ENCODE peak calls at places on chromosomes 6 and 20, in five cellular contexts. B is astrocyte, C is SK-N-SH, N is NT2/D1, S is neural progenitor cell. E is an unnamed sample.

GRCh38 chr6:26327450-26328264 is 37.3 kb upstream of the BTN3A2 start:
- DNase-seq in B (peak; percentile 61), C (peak; percentile 21), N (no peak), S (peak; percentile 83), E (peak; percentile 84)

GRCh38 chr20:20489623-20490341 is 121.9 kb downstream of the INSM1 start:
- DNase-seq in S (peak; percentile 18), N (no peak), B (no peak), C (no peak), E (no peak)

GRCh38 chr6:111779031-111779430 is 94.2 kb downstream of the FYN start:
- DNase-seq in S (no peak), B (no peak), C (no peak), N (no peak), E (no peak)

GRCh38 chr6:68635706-68636513 is 828 bp downstream of the ADGRB3 start:
- DNase-seq in S (peak; percentile 57), B (no peak), N (no peak), C (peak; percentile 44), E (peak; percentile 48)

GRCh38 chr6:96898241-96898851 is 655 bp upstream of the NDUFAF4 start:
- DNase-seq in C (peak; percentile 3), S (no peak), N (no peak), B (peak; percentile 12), E (peak; percentile 69)

GRCh38 chr6:160188773-160189172 is 67.2 kb downstream of the SLC22A1 start:
- DNase-seq in B (peak; percentile 26), S (no peak), N (no peak), C (no peak), E (no peak)

GRCh38 chr6:15577550-15578171 is 85.2 kb downstream of the DTNBP1 start:
- DNase-seq in B (no peak), S (no peak), N (no peak), C (no peak), E (no peak)

GRCh38 chr6:54085526-54085925 is 25.7 kb upstream of the MLIP start:
- DNase-seq in N (no peak), S (no peak), C (no peak), B (peak; percentile 81), E (peak; percentile 72)

GRCh38 chr6:157258878-157259277 is 64.4 kb downstream of the TMEM242 start:
- DNase-seq in C (no peak), S (no peak), N (no peak), B (no peak), E (no peak)

DNA sequence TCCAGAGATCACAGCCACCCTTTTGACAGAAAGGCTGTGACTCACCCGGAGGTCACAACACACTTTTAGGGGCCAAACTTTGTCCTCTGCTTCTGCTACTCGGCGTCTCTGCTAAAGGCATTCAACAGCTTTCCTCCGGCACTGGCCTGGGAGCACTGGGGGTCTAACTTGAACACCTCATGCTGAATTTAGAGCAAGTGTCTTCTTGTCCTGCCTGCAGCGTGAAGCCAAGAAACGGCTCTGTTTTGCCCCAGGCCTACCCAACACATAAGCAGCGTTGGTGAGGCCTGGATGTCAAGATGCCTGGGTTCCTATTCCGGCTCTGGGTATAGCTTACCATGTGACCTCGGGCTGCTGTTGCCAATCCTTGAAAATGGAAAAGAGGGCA is 2.3 kb downstream of the CDH22 start:
- DNase-seq in S (no peak), B (no peak), N (no peak), C (no peak), E (no peak)
- H3K27me3 ChIP-seq in S (peaks cover 81% of the 10 kb centered on the region), B (peaks cover 61% of the 10 kb centered on the region), N (peaks cover 59% of the 10 kb centered on the region), C (peaks cover 47% of the 10 kb centered on the region), E (peaks cover 80% of the 10 kb centered on the region)

GRCh38 chr6:132133734-132134490 is 182.7 kb upstream of the CCN2 start:
- DNase-seq in S (no peak), B (no peak), C (no peak), N (no peak), E (no peak)
- H3K9ac ChIP-seq in S (no peak overlapping the region), B (no peak overlapping the region), C (peak overlapping the region; percentile 86), N (no peak overlapping the region), E (no peak overlapping the region)

GRCh38 chr6:89291256-89291819 is 23.8 kb downstream of the GABRR2 start:
- DNase-seq in C (no peak), B (no peak), S (no peak), N (no peak), E (no peak)
- H3K27me3 ChIP-seq in C (no peaks in the 10 kb centered on the region), B (peaks cover 35% of the 10 kb centered on the region), S (no peaks in the 10 kb centered on the region), N (no peaks in the 10 kb centered on the region), E (peaks cover 13% of the 10 kb centered on the region)

DNA sequence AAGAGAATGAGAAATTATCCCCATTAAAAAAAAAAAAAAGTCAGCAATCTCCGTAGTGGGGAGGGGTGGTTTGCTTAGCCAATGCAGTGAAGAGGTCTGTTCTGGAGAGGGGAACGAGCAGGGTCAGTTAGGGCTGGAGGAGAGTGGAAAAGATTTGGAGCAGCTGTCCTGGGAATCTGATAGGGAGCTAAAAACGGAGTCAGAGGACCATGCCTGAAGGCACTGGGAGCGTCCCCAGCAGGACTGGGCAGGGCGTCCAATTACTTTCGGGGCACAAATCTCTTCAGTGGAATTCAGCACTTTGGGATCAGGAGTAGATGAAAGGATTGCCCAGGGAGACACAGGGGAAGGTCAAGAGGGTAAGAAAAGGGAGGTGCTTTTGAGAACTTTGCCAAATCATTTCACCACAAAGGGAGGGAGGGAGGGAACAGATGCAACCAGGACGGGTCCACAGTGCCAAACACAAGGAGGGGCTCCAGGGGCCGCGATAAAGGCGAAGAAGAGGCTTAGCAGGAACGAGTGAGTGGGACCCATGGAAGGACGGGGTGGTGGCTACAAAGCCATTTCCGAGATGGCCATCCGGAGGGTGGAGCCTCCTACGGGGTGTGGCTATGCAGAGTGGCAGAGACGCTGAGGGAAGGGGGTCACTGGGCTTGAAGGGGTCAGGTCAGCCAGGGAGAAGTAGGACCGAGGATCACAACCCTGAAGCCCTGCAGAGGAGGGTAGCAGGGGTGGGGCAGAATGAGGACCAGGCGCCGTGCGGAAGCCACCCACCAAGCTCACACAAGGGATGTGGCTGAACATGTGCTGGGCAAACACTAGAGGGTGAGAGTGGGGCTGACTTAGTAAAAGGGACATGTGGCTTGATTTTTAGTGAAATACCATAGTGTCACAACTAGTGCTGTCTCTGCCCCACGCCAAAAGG is 180.1 kb upstream of the RREB1 start:
- DNase-seq in B (no peak), C (peak; percentile 25), N (no peak), S (peak; percentile 63), E (no peak)
- H3K9ac ChIP-seq in B (no peak overlapping the region), C (no peak overlapping the region), N (no peak overlapping the region), S (no peak overlapping the region), E (peak overlapping the region; percentile 40)

DNA sequence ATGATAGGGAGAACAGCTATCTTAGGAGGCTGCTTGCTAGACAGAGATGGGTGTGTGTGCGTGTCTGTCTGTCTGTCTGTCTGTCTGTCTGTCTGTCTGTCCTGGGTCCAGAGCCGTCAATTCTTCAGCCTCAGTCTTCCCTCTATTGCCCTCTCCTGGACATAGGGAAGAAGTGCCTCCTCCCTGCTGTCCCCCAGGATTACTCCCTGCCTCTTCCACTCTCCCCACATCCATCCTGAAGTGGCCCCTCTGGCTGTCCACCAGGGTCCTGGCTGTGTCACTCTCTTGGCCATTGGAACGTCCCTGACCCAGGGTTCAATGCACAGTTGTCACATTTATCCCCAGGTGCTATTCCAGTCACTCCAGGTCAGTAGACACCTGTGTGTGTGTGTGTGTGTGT is 10.2 kb downstream of the TREML2 start:
- DNase-seq in C (no peak), B (no peak), N (no peak), S (no peak), E (no peak)
- H3K27me3 ChIP-seq in C (peaks cover 16% of the 10 kb centered on the region), B (peaks cover 2% of the 10 kb centered on the region), N (no peaks in the 10 kb centered on the region), S (no peaks in the 10 kb centered on the region), E (peaks cover 39% of the 10 kb centered on the region)

DNA sequence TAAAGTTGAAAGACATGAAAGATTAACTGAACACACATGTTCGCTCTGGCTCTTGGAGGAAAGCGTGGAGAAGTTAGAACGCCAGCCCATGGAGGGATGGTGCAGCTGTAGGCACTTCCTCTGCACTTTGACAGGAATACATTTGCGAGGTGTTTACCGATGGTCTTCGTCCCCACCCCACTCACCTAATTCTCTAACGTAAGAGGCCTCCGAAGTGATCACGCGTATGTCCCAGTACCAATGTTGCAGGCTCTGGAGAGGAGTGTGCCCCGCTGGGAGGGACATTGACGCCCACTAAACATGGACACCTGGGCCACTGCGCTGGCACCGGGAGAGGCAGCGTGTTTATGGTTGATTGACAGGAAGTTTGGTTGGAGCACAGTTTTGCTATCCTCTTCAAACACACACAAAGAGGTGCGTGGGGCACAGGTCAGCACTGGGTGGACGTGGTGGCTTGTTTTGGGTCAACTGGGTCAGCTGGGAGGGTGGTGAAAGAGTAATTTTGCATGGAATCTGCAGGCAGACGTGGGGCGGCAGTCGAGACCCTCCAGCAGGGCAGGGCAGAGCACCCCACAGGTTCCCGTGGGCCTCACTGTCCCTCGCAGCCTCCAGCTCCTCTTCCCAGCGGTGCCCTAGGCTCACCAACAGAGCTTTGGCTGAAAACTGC is 110.1 kb downstream of the DLL1 start:
- DNase-seq in B (no peak), N (no peak), S (no peak), C (no peak), E (no peak)
- H3K9ac ChIP-seq in B (no peak overlapping the region), N (no peak overlapping the region), S (no peak overlapping the region), C (no peak overlapping the region), E (no peak overlapping the region)

GRCh38 chr20:9963029-9963428 is 71.8 kb upstream of the ANKEF1 start:
- DNase-seq in B (no peak), N (no peak), C (no peak), S (no peak), E (no peak)
- H3K27me3 ChIP-seq in B (no peaks in the 10 kb centered on the region), N (no peaks in the 10 kb centered on the region), C (no peaks in the 10 kb centered on the region), S (no peaks in the 10 kb centered on the region), E (peaks cover 20% of the 10 kb centered on the region)

GRCh38 chr6:24740861-24741260 is 21.9 kb upstream of the C6orf62 start:
- DNase-seq in N (no peak), C (no peak), S (no peak), B (peak; percentile 31), E (no peak)

GRCh38 chr6:24743944-24744335 is 25.0 kb upstream of the C6orf62 start:
- DNase-seq in S (no peak), B (no peak), C (no peak), N (no peak), E (no peak)

GRCh38 chr6:24738732-24739131 is 19.8 kb upstream of the C6orf62 start:
- DNase-seq in C (no peak), B (no peak), N (no peak), S (no peak), E (no peak)

GRCh38 chr6:24744911-24745310 is 26.0 kb upstream of the C6orf62 start:
- DNase-seq in N (no peak), S (no peak), C (no peak), B (no peak), E (no peak)

GRCh38 chr6:24743265-24743943 is 24.4 kb upstream of the C6orf62 start:
- DNase-seq in C (no peak), S (no peak), N (no peak), B (peak; percentile 97), E (peak; percentile 85)
- H3K9ac ChIP-seq in C (peak overlapping the region; percentile 79), S (no peak overlapping the region), N (no peak overlapping the region), B (peak overlapping the region; percentile 85), E (peak overlapping the region; percentile 61)

E was measured in adipocyte.